ENCODE peak calls at places on chromosome X, in eight cellular contexts. One of them, this sample, is unnamed.

GRCh38 chrX:129931411-129932136 is 25.6 kb downstream of the UTP14A start:
- DNase-seq in sigmoid colon: peak
- DNase-seq in fibroblast of lung: peak
- DNase-seq in posterior vena cava: peak
- DNase-seq in AG09309: peak
- DNase-seq in pons: peak
- DNase-seq in sciatic nerve: peak
- DNase-seq in upper lobe of right lung: peak
- DNase-seq in this sample: peak

GRCh38 chrX:112368371-112368770 is 285.8 kb upstream of the TRPC5 start:
- DNase-seq in pons: no peak
- DNase-seq in AG09309: no peak
- DNase-seq in sciatic nerve: no peak
- DNase-seq in upper lobe of right lung: no peak
- DNase-seq in sigmoid colon: no peak
- DNase-seq in posterior vena cava: no peak
- DNase-seq in fibroblast of lung: no peak
- DNase-seq in this sample: no peak

GRCh38 chrX:133375558-133376340 is 39.5 kb downstream of the GPC4 start:
- DNase-seq in sciatic nerve: no peak
- DNase-seq in sigmoid colon: no peak
- DNase-seq in AG09309: no peak
- DNase-seq in upper lobe of right lung: no peak
- DNase-seq in pons: peak
- DNase-seq in posterior vena cava: no peak
- DNase-seq in fibroblast of lung: no peak
- DNase-seq in this sample: no peak

GRCh38 chrX:38282044-38282443 is 45.3 kb downstream of the RPGR start:
- DNase-seq in fibroblast of lung: no peak
- DNase-seq in AG09309: no peak
- DNase-seq in pons: peak
- DNase-seq in posterior vena cava: no peak
- DNase-seq in sciatic nerve: no peak
- DNase-seq in sigmoid colon: no peak
- DNase-seq in upper lobe of right lung: no peak
- DNase-seq in this sample: no peak

GRCh38 chrX:115364625-115365024 is 75.1 kb downstream of the LUZP4 start:
- DNase-seq in upper lobe of right lung: no peak
- DNase-seq in AG09309: no peak
- DNase-seq in pons: no peak
- DNase-seq in fibroblast of lung: peak
- DNase-seq in posterior vena cava: no peak
- DNase-seq in sigmoid colon: no peak
- DNase-seq in sciatic nerve: no peak
- DNase-seq in this sample: no peak

GRCh38 chrX:13487731-13488505 is 81.5 kb upstream of the EGFL6 start:
- DNase-seq in pons: peak
- DNase-seq in fibroblast of lung: peak
- DNase-seq in posterior vena cava: no peak
- DNase-seq in upper lobe of right lung: no peak
- DNase-seq in sciatic nerve: no peak
- DNase-seq in sigmoid colon: peak
- DNase-seq in AG09309: peak
- DNase-seq in this sample: peak

GRCh38 chrX:11337292-11338009 is 44.2 kb downstream of the AMELX start:
- DNase-seq in upper lobe of right lung: no peak
- DNase-seq in posterior vena cava: no peak
- DNase-seq in sigmoid colon: no peak
- DNase-seq in pons: no peak
- DNase-seq in AG09309: no peak
- DNase-seq in sciatic nerve: no peak
- DNase-seq in fibroblast of lung: no peak
- DNase-seq in this sample: no peak

GRCh38 chrX:20265221-20265725 is 1.4 kb downstream of the RPS6KA3 start:
- DNase-seq in pons: peak
- DNase-seq in sciatic nerve: peak
- DNase-seq in sigmoid colon: peak
- DNase-seq in fibroblast of lung: peak
- DNase-seq in upper lobe of right lung: peak
- DNase-seq in AG09309: no peak
- DNase-seq in posterior vena cava: peak
- DNase-seq in this sample: peak

GRCh38 chrX:130909469-130910136 is 6.6 kb upstream of the ENOX2 start:
- DNase-seq in fibroblast of lung: peak
- DNase-seq in upper lobe of right lung: no peak
- DNase-seq in posterior vena cava: no peak
- DNase-seq in sciatic nerve: no peak
- DNase-seq in pons: no peak
- DNase-seq in sigmoid colon: no peak
- DNase-seq in AG09309: no peak
- DNase-seq in this sample: no peak